ENCODE peak calls at places on chromosomes 7 and 10, in six cellular contexts. One of them, this sample, is unnamed.

GRCh38 chr7:55133630-55134392 is 115.0 kb downstream of the EGFR start:
- DNase-seq in smooth muscle cell of the brain vasculature: peak; percentile 78
- DNase-seq in EH: peak; percentile 100
- DNase-seq in HuH-7.5: no peak
- DNase-seq in Calu3: peak; percentile 80
- DNase-seq in left kidney: peak; percentile 31
- DNase-seq in this sample: peak; percentile 100

GRCh38 chr7:149570784-149571183 is 73.2 kb upstream of the ZNF746 start:
- DNase-seq in smooth muscle cell of the brain vasculature: no peak
- DNase-seq in EH: no peak
- DNase-seq in HuH-7.5: no peak
- DNase-seq in Calu3: no peak
- DNase-seq in left kidney: no peak
- DNase-seq in this sample: no peak

GRCh38 chr7:34296663-34297062 is 361.4 kb upstream of the NPSR1 start:
- DNase-seq in smooth muscle cell of the brain vasculature: no peak
- DNase-seq in EH: peak; percentile 72
- DNase-seq in HuH-7.5: no peak
- DNase-seq in Calu3: no peak
- DNase-seq in left kidney: no peak
- DNase-seq in this sample: peak; percentile 48

GRCh38 chr10:74929197-74929596 is 102.8 kb downstream of the KAT6B start:
- DNase-seq in smooth muscle cell of the brain vasculature: no peak
- DNase-seq in EH: peak; percentile 54
- DNase-seq in HuH-7.5: no peak
- DNase-seq in Calu3: no peak
- DNase-seq in left kidney: no peak
- DNase-seq in this sample: peak; percentile 68

GRCh38 chr7:117401293-117402002 is 25.8 kb downstream of the ASZ1 start:
- DNase-seq in smooth muscle cell of the brain vasculature: no peak
- DNase-seq in EH: peak; percentile 4
- DNase-seq in HuH-7.5: no peak
- DNase-seq in Calu3: peak; percentile 43
- DNase-seq in left kidney: peak; percentile 2
- DNase-seq in this sample: peak; percentile 26

GRCh38 chr7:51289608-51290370 is 26.8 kb downstream of the COBL start:
- DNase-seq in smooth muscle cell of the brain vasculature: no peak
- DNase-seq in EH: no peak
- DNase-seq in HuH-7.5: no peak
- DNase-seq in Calu3: no peak
- DNase-seq in left kidney: no peak
- DNase-seq in this sample: no peak

GRCh38 chr10:37860494-37861190 is 3.2 kb upstream of the ZNF248 start:
- DNase-seq in smooth muscle cell of the brain vasculature: no peak
- DNase-seq in EH: peak; percentile 86
- DNase-seq in HuH-7.5: no peak
- DNase-seq in Calu3: no peak
- DNase-seq in left kidney: no peak
- DNase-seq in this sample: peak; percentile 54

GRCh38 chr10:95391570-95392249 is 100.9 kb upstream of the PDLIM1 start:
- DNase-seq in smooth muscle cell of the brain vasculature: peak; percentile 64
- DNase-seq in EH: peak; percentile 69
- DNase-seq in HuH-7.5: no peak
- DNase-seq in Calu3: no peak
- DNase-seq in left kidney: peak; percentile 83
- DNase-seq in this sample: peak; percentile 43

GRCh38 chr7:73342645-73343044 is 14.7 kb downstream of the FKBP6 start:
- DNase-seq in smooth muscle cell of the brain vasculature: no peak
- DNase-seq in EH: peak; percentile 75
- DNase-seq in HuH-7.5: peak; percentile 77
- DNase-seq in Calu3: peak; percentile 5
- DNase-seq in left kidney: peak; percentile 87
- DNase-seq in this sample: peak; percentile 54

GRCh38 chr7:129225206-129225930 is 538 bp downstream of the AHCYL2 start:
- DNase-seq in smooth muscle cell of the brain vasculature: no peak
- DNase-seq in EH: peak; percentile 43
- DNase-seq in HuH-7.5: peak; percentile 52
- DNase-seq in Calu3: peak; percentile 49
- DNase-seq in left kidney: peak; percentile 82
- DNase-seq in this sample: peak; percentile 60

GRCh38 chr7:149872419-149873073 is 1.2 kb upstream of the ATP6V0E2 start:
- DNase-seq in smooth muscle cell of the brain vasculature: peak; percentile 31
- DNase-seq in EH: peak; percentile 88
- DNase-seq in HuH-7.5: peak; percentile 91
- DNase-seq in Calu3: peak; percentile 43
- DNase-seq in left kidney: peak; percentile 96
- DNase-seq in this sample: peak; percentile 84

GRCh38 chr10:1214882-1215540 is 158.8 kb downstream of the WDR37 start:
- DNase-seq in smooth muscle cell of the brain vasculature: no peak
- DNase-seq in EH: no peak
- DNase-seq in HuH-7.5: no peak
- DNase-seq in Calu3: no peak
- DNase-seq in left kidney: no peak
- DNase-seq in this sample: no peak

GRCh38 chr7:128165927-128166420 is 75.1 kb upstream of the LEP start:
- DNase-seq in smooth muscle cell of the brain vasculature: no peak
- DNase-seq in EH: no peak
- DNase-seq in HuH-7.5: no peak
- DNase-seq in Calu3: no peak
- DNase-seq in left kidney: no peak
- DNase-seq in this sample: no peak

GRCh38 chr7:43888983-43889945 is 17.1 kb downstream of the URGCP start:
- DNase-seq in smooth muscle cell of the brain vasculature: no peak
- DNase-seq in EH: peak; percentile 50
- DNase-seq in HuH-7.5: no peak
- DNase-seq in Calu3: no peak
- DNase-seq in left kidney: no peak
- DNase-seq in this sample: peak; percentile 53

GRCh38 chr10:124403548-124403947 is 15.2 kb downstream of the OAT start:
- DNase-seq in smooth muscle cell of the brain vasculature: peak; percentile 73
- DNase-seq in EH: peak; percentile 82
- DNase-seq in HuH-7.5: no peak
- DNase-seq in Calu3: no peak
- DNase-seq in left kidney: peak; percentile 95
- DNase-seq in this sample: peak; percentile 84